ENCODE peak calls at places on chromosome 21, in ten cellular contexts. One of them, this sample, is unnamed.

GRCh38 chr21:37220433-37220980 is 46.6 kb downstream of the VPS26C start:
- DNase-seq in mammary epithelial cell: peak; percentile 11
- DNase-seq in H1: no peak
- DNase-seq in dermis blood vessel endothelial cell: peak; percentile 71
- DNase-seq in activated CD4-positive, CD25-positive, alpha-beta regulatory T cell: no peak
- DNase-seq in stimulated activated CD4-positive, alpha-beta T cell treated with anti-CD3 and anti-CD28 coated beads, TNF-alpha, amount 100 ng/mL, for 4 hours: no peak
- DNase-seq in Right ventricle myocardium superior: peak; percentile 59
- DNase-seq in NCI-H1092 treated with DMSO at 0.1 percent for 48 hours: peak; percentile 49
- DNase-seq in bronchial epithelial cell: peak; percentile 19
- DNase-seq in neural crest cell: no peak
- DNase-seq in this sample: peak; percentile 17

GRCh38 chr21:46605759-46606426 is 1.0 kb upstream of the S100B start:
- DNase-seq in mammary epithelial cell: no peak
- DNase-seq in H1: no peak
- DNase-seq in dermis blood vessel endothelial cell: no peak
- DNase-seq in activated CD4-positive, CD25-positive, alpha-beta regulatory T cell: no peak
- DNase-seq in stimulated activated CD4-positive, alpha-beta T cell treated with anti-CD3 and anti-CD28 coated beads, TNF-alpha, amount 100 ng/mL, for 4 hours: no peak
- DNase-seq in Right ventricle myocardium superior: peak; percentile 64
- DNase-seq in NCI-H1092 treated with DMSO at 0.1 percent for 48 hours: no peak
- DNase-seq in bronchial epithelial cell: no peak
- DNase-seq in neural crest cell: no peak
- DNase-seq in this sample: peak; percentile 27

GRCh38 chr21:25371831-25372434 is 235.3 kb downstream of the MRPL39 start:
- DNase-seq in mammary epithelial cell: no peak
- DNase-seq in H1: no peak
- DNase-seq in dermis blood vessel endothelial cell: no peak
- DNase-seq in activated CD4-positive, CD25-positive, alpha-beta regulatory T cell: no peak
- DNase-seq in stimulated activated CD4-positive, alpha-beta T cell treated with anti-CD3 and anti-CD28 coated beads, TNF-alpha, amount 100 ng/mL, for 4 hours: no peak
- DNase-seq in Right ventricle myocardium superior: no peak
- DNase-seq in NCI-H1092 treated with DMSO at 0.1 percent for 48 hours: no peak
- DNase-seq in bronchial epithelial cell: no peak
- DNase-seq in neural crest cell: no peak
- DNase-seq in this sample: no peak

GRCh38 chr21:42705346-42705745 is 51.9 kb downstream of the PDE9A start:
- DNase-seq in mammary epithelial cell: no peak
- DNase-seq in H1: no peak
- DNase-seq in dermis blood vessel endothelial cell: no peak
- DNase-seq in activated CD4-positive, CD25-positive, alpha-beta regulatory T cell: no peak
- DNase-seq in stimulated activated CD4-positive, alpha-beta T cell treated with anti-CD3 and anti-CD28 coated beads, TNF-alpha, amount 100 ng/mL, for 4 hours: no peak
- DNase-seq in Right ventricle myocardium superior: no peak
- DNase-seq in NCI-H1092 treated with DMSO at 0.1 percent for 48 hours: no peak
- DNase-seq in bronchial epithelial cell: no peak
- DNase-seq in neural crest cell: no peak
- DNase-seq in this sample: no peak

GRCh38 chr21:18987515-18988026 is 584.0 kb upstream of the TMPRSS15 start:
- DNase-seq in mammary epithelial cell: no peak
- DNase-seq in H1: no peak
- DNase-seq in dermis blood vessel endothelial cell: no peak
- DNase-seq in activated CD4-positive, CD25-positive, alpha-beta regulatory T cell: no peak
- DNase-seq in stimulated activated CD4-positive, alpha-beta T cell treated with anti-CD3 and anti-CD28 coated beads, TNF-alpha, amount 100 ng/mL, for 4 hours: no peak
- DNase-seq in Right ventricle myocardium superior: no peak
- DNase-seq in NCI-H1092 treated with DMSO at 0.1 percent for 48 hours: peak; percentile 23
- DNase-seq in bronchial epithelial cell: no peak
- DNase-seq in neural crest cell: no peak
- DNase-seq in this sample: no peak

GRCh38 chr21:42959754-42960153 is 14.6 kb upstream of the PKNOX1 start:
- DNase-seq in mammary epithelial cell: no peak
- DNase-seq in H1: peak; percentile 66
- DNase-seq in dermis blood vessel endothelial cell: no peak
- DNase-seq in activated CD4-positive, CD25-positive, alpha-beta regulatory T cell: no peak
- DNase-seq in stimulated activated CD4-positive, alpha-beta T cell treated with anti-CD3 and anti-CD28 coated beads, TNF-alpha, amount 100 ng/mL, for 4 hours: no peak
- DNase-seq in Right ventricle myocardium superior: no peak
- DNase-seq in NCI-H1092 treated with DMSO at 0.1 percent for 48 hours: no peak
- DNase-seq in bronchial epithelial cell: no peak
- DNase-seq in neural crest cell: no peak
- DNase-seq in this sample: no peak

GRCh38 chr21:37751268-37751975 is 164.8 kb downstream of the KCNJ6 start:
- DNase-seq in mammary epithelial cell: no peak
- DNase-seq in H1: no peak
- DNase-seq in dermis blood vessel endothelial cell: no peak
- DNase-seq in activated CD4-positive, CD25-positive, alpha-beta regulatory T cell: no peak
- DNase-seq in stimulated activated CD4-positive, alpha-beta T cell treated with anti-CD3 and anti-CD28 coated beads, TNF-alpha, amount 100 ng/mL, for 4 hours: no peak
- DNase-seq in Right ventricle myocardium superior: no peak
- DNase-seq in NCI-H1092 treated with DMSO at 0.1 percent for 48 hours: no peak
- DNase-seq in bronchial epithelial cell: peak; percentile 29
- DNase-seq in neural crest cell: no peak
- DNase-seq in this sample: no peak

GRCh38 chr21:31098576-31099005 is 60.3 kb upstream of the KRTAP19-8 start:
- DNase-seq in mammary epithelial cell: peak; percentile 24
- DNase-seq in H1: peak; percentile 36
- DNase-seq in dermis blood vessel endothelial cell: peak; percentile 74
- DNase-seq in activated CD4-positive, CD25-positive, alpha-beta regulatory T cell: peak; percentile 60
- DNase-seq in stimulated activated CD4-positive, alpha-beta T cell treated with anti-CD3 and anti-CD28 coated beads, TNF-alpha, amount 100 ng/mL, for 4 hours: peak; percentile 53
- DNase-seq in Right ventricle myocardium superior: peak; percentile 80
- DNase-seq in NCI-H1092 treated with DMSO at 0.1 percent for 48 hours: peak; percentile 46
- DNase-seq in bronchial epithelial cell: peak; percentile 40
- DNase-seq in neural crest cell: peak; percentile 78
- DNase-seq in this sample: peak; percentile 54

GRCh38 chr21:15848632-15849031 is 118.8 kb downstream of the USP25 start:
- DNase-seq in mammary epithelial cell: peak; percentile 74
- DNase-seq in H1: no peak
- DNase-seq in dermis blood vessel endothelial cell: peak; percentile 78
- DNase-seq in activated CD4-positive, CD25-positive, alpha-beta regulatory T cell: no peak
- DNase-seq in stimulated activated CD4-positive, alpha-beta T cell treated with anti-CD3 and anti-CD28 coated beads, TNF-alpha, amount 100 ng/mL, for 4 hours: no peak
- DNase-seq in Right ventricle myocardium superior: no peak
- DNase-seq in NCI-H1092 treated with DMSO at 0.1 percent for 48 hours: no peak
- DNase-seq in bronchial epithelial cell: peak; percentile 89
- DNase-seq in neural crest cell: no peak
- DNase-seq in this sample: no peak

GRCh38 chr21:45079351-45079750 is 5.0 kb downstream of the ADARB1 start:
- DNase-seq in mammary epithelial cell: no peak
- DNase-seq in H1: no peak
- DNase-seq in dermis blood vessel endothelial cell: no peak
- DNase-seq in activated CD4-positive, CD25-positive, alpha-beta regulatory T cell: no peak
- DNase-seq in stimulated activated CD4-positive, alpha-beta T cell treated with anti-CD3 and anti-CD28 coated beads, TNF-alpha, amount 100 ng/mL, for 4 hours: no peak
- DNase-seq in Right ventricle myocardium superior: no peak
- DNase-seq in NCI-H1092 treated with DMSO at 0.1 percent for 48 hours: no peak
- DNase-seq in bronchial epithelial cell: no peak
- DNase-seq in neural crest cell: no peak
- DNase-seq in this sample: no peak

GRCh38 chr21:15688809-15689208 is 41.0 kb upstream of the USP25 start:
- DNase-seq in mammary epithelial cell: peak; percentile 63
- DNase-seq in H1: no peak
- DNase-seq in dermis blood vessel endothelial cell: no peak
- DNase-seq in activated CD4-positive, CD25-positive, alpha-beta regulatory T cell: no peak
- DNase-seq in stimulated activated CD4-positive, alpha-beta T cell treated with anti-CD3 and anti-CD28 coated beads, TNF-alpha, amount 100 ng/mL, for 4 hours: no peak
- DNase-seq in Right ventricle myocardium superior: no peak
- DNase-seq in NCI-H1092 treated with DMSO at 0.1 percent for 48 hours: no peak
- DNase-seq in bronchial epithelial cell: no peak
- DNase-seq in neural crest cell: no peak
- DNase-seq in this sample: no peak

GRCh38 chr21:44872568-44873355 is 728 bp downstream of the PTTG1IP start:
- DNase-seq in mammary epithelial cell: peak; percentile 56
- DNase-seq in H1: no peak
- DNase-seq in dermis blood vessel endothelial cell: peak; percentile 54
- DNase-seq in activated CD4-positive, CD25-positive, alpha-beta regulatory T cell: no peak
- DNase-seq in stimulated activated CD4-positive, alpha-beta T cell treated with anti-CD3 and anti-CD28 coated beads, TNF-alpha, amount 100 ng/mL, for 4 hours: no peak
- DNase-seq in Right ventricle myocardium superior: peak; percentile 65
- DNase-seq in NCI-H1092 treated with DMSO at 0.1 percent for 48 hours: peak; percentile 48
- DNase-seq in bronchial epithelial cell: no peak
- DNase-seq in neural crest cell: no peak
- DNase-seq in this sample: no peak